ENCODE peak calls at places on chromosome 9, in six cellular contexts. One of them, this sample, is unnamed.

GRCh38 chr9:69549310-69550202 is 122.6 kb downstream of the APBA1 start:
- DNase-seq in amniotic stem cell: no peak
- DNase-seq in activated CD4-positive, alpha-beta T cell treated with anti-CD3 and anti-CD28 coated beads, Interleukin-2, amount 50 U/mL, for 48 hours: peak
- DNase-seq in activated T-helper 1 cell treated with anti-CD3 and anti-CD28 coated beads, Interleukin-2, amount 50 U/mL, for 16 hours: no peak
- DNase-seq in stimulated activated CD4-positive, alpha-beta T cell treated with anti-CD3 and anti-CD28 coated beads, Interleukin-4, amount 100 ng/mL, for 1 hour: no peak
- DNase-seq in ACHN: peak
- DNase-seq in this sample: peak

GRCh38 chr9:93262537-93263310 is 78.8 kb downstream of the WNK2 start:
- DNase-seq in amniotic stem cell: no peak
- DNase-seq in activated CD4-positive, alpha-beta T cell treated with anti-CD3 and anti-CD28 coated beads, Interleukin-2, amount 50 U/mL, for 48 hours: peak
- DNase-seq in activated T-helper 1 cell treated with anti-CD3 and anti-CD28 coated beads, Interleukin-2, amount 50 U/mL, for 16 hours: no peak
- DNase-seq in stimulated activated CD4-positive, alpha-beta T cell treated with anti-CD3 and anti-CD28 coated beads, Interleukin-4, amount 100 ng/mL, for 1 hour: no peak
- DNase-seq in ACHN: no peak
- DNase-seq in this sample: no peak

GRCh38 chr9:70421272-70422180 is 7.1 kb upstream of the KLF9 start:
- DNase-seq in amniotic stem cell: no peak
- DNase-seq in activated CD4-positive, alpha-beta T cell treated with anti-CD3 and anti-CD28 coated beads, Interleukin-2, amount 50 U/mL, for 48 hours: no peak
- DNase-seq in activated T-helper 1 cell treated with anti-CD3 and anti-CD28 coated beads, Interleukin-2, amount 50 U/mL, for 16 hours: peak
- DNase-seq in stimulated activated CD4-positive, alpha-beta T cell treated with anti-CD3 and anti-CD28 coated beads, Interleukin-4, amount 100 ng/mL, for 1 hour: peak
- DNase-seq in ACHN: no peak
- DNase-seq in this sample: no peak

GRCh38 chr9:34547960-34548603 is 25.3 kb upstream of the ENHO start:
- DNase-seq in amniotic stem cell: no peak
- DNase-seq in activated CD4-positive, alpha-beta T cell treated with anti-CD3 and anti-CD28 coated beads, Interleukin-2, amount 50 U/mL, for 48 hours: peak
- DNase-seq in activated T-helper 1 cell treated with anti-CD3 and anti-CD28 coated beads, Interleukin-2, amount 50 U/mL, for 16 hours: no peak
- DNase-seq in stimulated activated CD4-positive, alpha-beta T cell treated with anti-CD3 and anti-CD28 coated beads, Interleukin-4, amount 100 ng/mL, for 1 hour: peak
- DNase-seq in ACHN: peak
- DNase-seq in this sample: peak

GRCh38 chr9:93138171-93138764 is 4.2 kb upstream of the NINJ1 start:
- DNase-seq in amniotic stem cell: no peak
- DNase-seq in activated CD4-positive, alpha-beta T cell treated with anti-CD3 and anti-CD28 coated beads, Interleukin-2, amount 50 U/mL, for 48 hours: no peak
- DNase-seq in activated T-helper 1 cell treated with anti-CD3 and anti-CD28 coated beads, Interleukin-2, amount 50 U/mL, for 16 hours: no peak
- DNase-seq in stimulated activated CD4-positive, alpha-beta T cell treated with anti-CD3 and anti-CD28 coated beads, Interleukin-4, amount 100 ng/mL, for 1 hour: no peak
- DNase-seq in ACHN: no peak
- DNase-seq in this sample: no peak

GRCh38 chr9:96192710-96193109 is 109.3 kb downstream of the HSD17B3 start:
- DNase-seq in amniotic stem cell: no peak
- DNase-seq in activated CD4-positive, alpha-beta T cell treated with anti-CD3 and anti-CD28 coated beads, Interleukin-2, amount 50 U/mL, for 48 hours: no peak
- DNase-seq in activated T-helper 1 cell treated with anti-CD3 and anti-CD28 coated beads, Interleukin-2, amount 50 U/mL, for 16 hours: no peak
- DNase-seq in stimulated activated CD4-positive, alpha-beta T cell treated with anti-CD3 and anti-CD28 coated beads, Interleukin-4, amount 100 ng/mL, for 1 hour: no peak
- DNase-seq in ACHN: no peak
- DNase-seq in this sample: no peak

GRCh38 chr9:89360465-89360864 is 42.2 kb downstream of the SECISBP2 start:
- DNase-seq in amniotic stem cell: no peak
- DNase-seq in activated CD4-positive, alpha-beta T cell treated with anti-CD3 and anti-CD28 coated beads, Interleukin-2, amount 50 U/mL, for 48 hours: no peak
- DNase-seq in activated T-helper 1 cell treated with anti-CD3 and anti-CD28 coated beads, Interleukin-2, amount 50 U/mL, for 16 hours: no peak
- DNase-seq in stimulated activated CD4-positive, alpha-beta T cell treated with anti-CD3 and anti-CD28 coated beads, Interleukin-4, amount 100 ng/mL, for 1 hour: no peak
- DNase-seq in ACHN: no peak
- DNase-seq in this sample: no peak

GRCh38 chr9:118577121-118577520 is 792.1 kb downstream of the BRINP1 start:
- DNase-seq in amniotic stem cell: peak
- DNase-seq in activated CD4-positive, alpha-beta T cell treated with anti-CD3 and anti-CD28 coated beads, Interleukin-2, amount 50 U/mL, for 48 hours: no peak
- DNase-seq in activated T-helper 1 cell treated with anti-CD3 and anti-CD28 coated beads, Interleukin-2, amount 50 U/mL, for 16 hours: no peak
- DNase-seq in stimulated activated CD4-positive, alpha-beta T cell treated with anti-CD3 and anti-CD28 coated beads, Interleukin-4, amount 100 ng/mL, for 1 hour: no peak
- DNase-seq in ACHN: peak
- DNase-seq in this sample: peak

GRCh38 chr9:20622330-20623020 is at the start of gene MLLT3:
- DNase-seq in amniotic stem cell: peak
- DNase-seq in activated CD4-positive, alpha-beta T cell treated with anti-CD3 and anti-CD28 coated beads, Interleukin-2, amount 50 U/mL, for 48 hours: peak
- DNase-seq in activated T-helper 1 cell treated with anti-CD3 and anti-CD28 coated beads, Interleukin-2, amount 50 U/mL, for 16 hours: peak
- DNase-seq in stimulated activated CD4-positive, alpha-beta T cell treated with anti-CD3 and anti-CD28 coated beads, Interleukin-4, amount 100 ng/mL, for 1 hour: peak
- DNase-seq in ACHN: no peak
- DNase-seq in this sample: peak

GRCh38 chr9:2179557-2179956 is 164.4 kb downstream of the SMARCA2 start:
- DNase-seq in amniotic stem cell: no peak
- DNase-seq in activated CD4-positive, alpha-beta T cell treated with anti-CD3 and anti-CD28 coated beads, Interleukin-2, amount 50 U/mL, for 48 hours: no peak
- DNase-seq in activated T-helper 1 cell treated with anti-CD3 and anti-CD28 coated beads, Interleukin-2, amount 50 U/mL, for 16 hours: no peak
- DNase-seq in stimulated activated CD4-positive, alpha-beta T cell treated with anti-CD3 and anti-CD28 coated beads, Interleukin-4, amount 100 ng/mL, for 1 hour: no peak
- DNase-seq in ACHN: no peak
- DNase-seq in this sample: no peak